ENCODE peak calls at places on chromosomes 13 and 19, in five cellular contexts. I is K562, J is stomach, U is esophagus muscularis mucosa, K is GM12878. L is an unnamed sample.

GRCh38 chr19:13526552-13526951 is 20.3 kb upstream of the CACNA1A start:
- DNase-seq in J (no peak), I (peak), K (no peak), U (no peak), L (no peak)

GRCh38 chr13:84812078-84812477 is 929.8 kb upstream of the SLITRK1 start:
- DNase-seq in I (no peak), U (no peak), J (no peak), K (no peak), L (no peak)

GRCh38 chr19:3161453-3161852 is 17.1 kb upstream of the S1PR4 start:
- DNase-seq in J (no peak), I (no peak), U (no peak), K (no peak), L (no peak)

GRCh38 chr13:50801087-50801931 is 42.2 kb downstream of the DLEU7 start:
- DNase-seq in K (peak), J (peak), U (no peak), I (peak), L (no peak)

GRCh38 chr13:82627183-82627582 is 1255.1 kb downstream of the SLITRK1 start:
- DNase-seq in U (no peak), I (no peak), J (no peak), K (no peak), L (no peak)

GRCh38 chr19:38247126-38247525 is 9.0 kb downstream of the PPP1R14A start:
- DNase-seq in K (no peak), J (no peak), I (no peak), U (no peak), L (no peak)

GRCh38 chr19:34135401-34135800 is 36.9 kb upstream of the LSM14A start:
- DNase-seq in J (no peak), I (no peak), U (no peak), K (no peak), L (no peak)

GRCh38 chr19:39518458-39518857 is 3.5 kb downstream of the SELENOV start:
- DNase-seq in K (no peak), J (no peak), I (peak), U (no peak), L (no peak)

GRCh38 chr13:77919351-77920294 is 992 bp upstream of the EDNRB start:
- DNase-seq in U (no peak), K (no peak), I (no peak), J (no peak), L (peak)

GRCh38 chr13:97125051-97125809 is 96.9 kb upstream of the MBNL2 start:
- DNase-seq in I (no peak), K (peak), J (no peak), U (no peak), L (peak)

GRCh38 chr19:6632002-6632621 is 37.8 kb downstream of the TNFSF14 start:
- DNase-seq in J (peak), I (peak), K (peak), U (no peak), L (peak)

GRCh38 chr19:13920940-13921744 is 15.1 kb downstream of the CC2D1A start:
- DNase-seq in J (no peak), K (peak), I (peak), U (no peak), L (no peak)

GRCh38 chr19:13092608-13093260 is 9.9 kb downstream of the LYL1 start:
- DNase-seq in I (no peak), J (no peak), U (no peak), K (no peak), L (no peak)

GRCh38 chr13:26980099-26981031 is 191.2 kb downstream of the USP12 start:
- DNase-seq in U (no peak), I (no peak), K (no peak), J (no peak), L (no peak)

GRCh38 chr13:98576963-98577822 is at the start of gene STK24:
- DNase-seq in U (no peak), J (peak), I (peak), K (no peak), L (peak)

GRCh38 chr19:32651729-32652140 is 23.2 kb downstream of the ANKRD27 start:
- DNase-seq in J (peak), K (no peak), I (no peak), U (no peak), L (peak)

GRCh38 chr13:49020940-49021548 is 45.3 kb downstream of the FNDC3A start:
- DNase-seq in K (no peak), U (no peak), I (no peak), J (no peak), L (no peak)

GRCh38 chr19:17357078-17357666 is 19.8 kb downstream of the GTPBP3 start:
- DNase-seq in U (no peak), J (no peak), K (no peak), I (no peak), L (no peak)

GRCh38 chr19:35959040-35959967 is 23.1 kb downstream of the LRFN3 start:
- DNase-seq in J (peak), U (no peak), K (no peak), I (no peak), L (no peak)

GRCh38 chr19:58479736-58480480 is 3.8 kb downstream of the ZNF446 start:
- DNase-seq in I (no peak), K (no peak), J (no peak), U (no peak), L (no peak)

GRCh38 chr19:13537454-13537853 is 31.2 kb upstream of the CACNA1A start:
- DNase-seq in U (no peak), K (no peak), I (peak), J (no peak), L (no peak)

GRCh38 chr13:46182491-46182877 is 507 bp upstream of the LCP1 start:
- DNase-seq in U (no peak), I (no peak), J (no peak), K (no peak), L (no peak)

GRCh38 chr13:79812070-79812850 is 331.3 kb downstream of the NDFIP2 start:
- DNase-seq in I (no peak), U (no peak), K (peak), J (no peak), L (no peak)

GRCh38 chr19:32421589-32422361 is 16.2 kb downstream of the DPY19L3 start:
- DNase-seq in I (peak), K (no peak), J (no peak), U (no peak), L (no peak)

GRCh38 chr19:40754611-40755247 is 3.7 kb downstream of the SNRPA start:
- DNase-seq in J (peak), U (no peak), K (no peak), I (no peak), L (no peak)

GRCh38 chr19:3658823-3659745 is 32.5 kb upstream of the CACTIN start:
- DNase-seq in U (no peak), K (no peak), J (no peak), I (no peak), L (no peak)

DNA sequence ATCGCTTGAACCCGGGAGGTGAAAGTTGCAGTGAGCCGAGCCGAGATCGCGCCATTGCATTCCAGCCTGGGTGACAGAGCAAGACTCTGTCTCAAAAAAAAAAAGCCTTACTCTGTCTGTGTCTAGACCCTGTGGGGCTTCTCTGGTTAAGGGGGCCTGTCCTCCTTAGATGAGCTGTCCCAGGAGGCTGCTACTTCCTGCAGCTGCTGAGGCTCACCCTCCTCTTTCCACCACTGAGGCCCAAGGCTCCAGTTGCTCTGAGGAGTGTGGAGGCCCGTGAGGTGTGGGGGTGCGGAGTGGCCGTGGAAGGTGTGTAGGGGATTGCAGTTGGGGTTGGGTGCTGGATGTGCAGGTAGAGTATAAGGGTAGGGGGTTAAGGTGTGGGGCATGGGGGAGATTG is 22.1 kb upstream of the RASA3 start:
- DNase-seq in I (no peak), U (no peak), J (no peak), K (no peak), L (no peak)
- TF ChIP-seq CTCF in I (no peak), U (no peak), J (no peak), K (no peak), L (no peak)

GRCh38 chr19:11268783-11269267 is 6.5 kb upstream of the DOCK6 start:
- DNase-seq in U (no peak), K (no peak), I (peak), J (peak), L (peak)
- TF ChIP-seq EP300 in U (no peak), K (no peak), I (no peak), J (no peak), L (no peak)

GRCh38 chr13:72726721-72727416 is 560 bp downstream of the MZT1 start:
- DNase-seq in K (no peak), J (peak), U (no peak), I (peak), L (peak)

GRCh38 chr13:72728290-72728605 is 525 bp downstream of the BORA start:
- DNase-seq in I (no peak), K (no peak), U (no peak), J (no peak), L (no peak)

GRCh38 chr13:72727417-72728289 is at the start of the genes BORA and MZT1:
- DNase-seq in I (peak), K (peak), J (peak), U (peak), L (peak)
- TF ChIP-seq POLR2AphosphoS5 in I (peak), K (peak), J (peak), U (peak), L (peak)

GRCh38 chr19:843836-844299 is 3.1 kb downstream of the PRTN3 start:
- DNase-seq in I (no peak), J (no peak), K (no peak), U (no peak), L (no peak)

GRCh38 chr19:844300-844971 is 3.6 kb downstream of the PRTN3 start:
- DNase-seq in I (no peak), K (no peak), U (no peak), J (no peak), L (no peak)

GRCh38 chr19:845707-846481 is 5.1 kb downstream of the PRTN3 start:
- DNase-seq in U (no peak), K (no peak), I (no peak), J (no peak), L (no peak)

GRCh38 chr19:840519-841206 is at the start of gene PRTN3:
- DNase-seq in I (no peak), J (no peak), K (no peak), U (no peak), L (no peak)

DNA sequence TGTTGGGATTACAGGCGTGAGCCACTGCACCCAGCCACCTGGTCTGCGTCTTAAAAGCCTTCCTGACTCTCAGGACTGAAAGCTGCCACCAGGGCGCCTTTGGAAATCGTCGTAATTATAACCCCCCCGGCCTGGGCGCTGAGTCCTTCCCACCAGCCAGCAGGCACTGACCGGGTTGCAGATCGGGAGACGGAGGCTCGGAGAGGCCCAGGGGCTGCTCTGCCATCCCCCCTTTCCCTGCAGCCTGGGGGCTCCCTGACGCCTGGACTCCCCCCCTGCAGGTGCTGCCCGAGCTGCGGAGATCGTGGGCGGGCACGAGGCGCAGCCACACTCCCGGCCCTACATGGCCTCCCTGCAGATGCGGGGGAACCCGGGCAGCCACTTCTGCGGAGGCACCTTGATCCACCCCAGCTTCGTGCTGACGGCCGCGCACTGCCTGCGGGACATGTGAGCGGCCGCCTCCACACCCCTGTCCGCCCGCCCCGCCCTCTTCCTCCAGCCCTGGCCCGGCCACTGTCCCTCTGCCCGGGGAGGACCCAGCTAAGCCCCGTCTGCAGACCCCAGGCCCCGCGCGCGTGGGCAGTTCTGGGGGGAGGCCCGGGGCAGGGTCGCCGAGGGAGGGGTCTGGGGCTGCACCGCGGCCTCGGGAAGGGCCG is 2.5 kb downstream of the PRTN3 start:
- DNase-seq in U (no peak), I (peak), K (no peak), J (peak), L (no peak)
- TF ChIP-seq CTCF in U (no peak), I (no peak), K (no peak), J (no peak), L (no peak)

L was measured in sigmoid colon.